ENCODE peak calls at places on chromosomes 12 and 14, in nine cellular contexts. N, H, U, Z, V, T, W, A and M are unnamed samples.

GRCh38 chr12:124332068-124332672 is 37.3 kb downstream of the RFLNA start:
- DNase-seq in W (no peak), H (no peak), Z (no peak), V (no peak), A (no peak), T (no peak), U (no peak), N (no peak), M (no peak)

GRCh38 chr14:57380935-57381334 is 9.5 kb upstream of the NAA30 start:
- DNase-seq in N (no peak), H (no peak), Z (no peak), A (no peak), U (no peak), T (no peak), W (no peak), V (no peak), M (no peak)

GRCh38 chr12:80273144-80273543 is 170.9 kb upstream of the PTPRQ start:
- DNase-seq in H (no peak), V (no peak), A (no peak), N (no peak), T (no peak), U (no peak), W (no peak), Z (no peak), M (no peak)

GRCh38 chr14:23056956-23057756 is at the start of gene CDH24:
- DNase-seq in H (peak), A (no peak), N (peak), V (peak), U (no peak), W (peak), T (peak), Z (peak), M (peak)

GRCh38 chr12:110874351-110874750 is 27.6 kb downstream of the CCDC63 start:
- DNase-seq in A (no peak), V (no peak), N (no peak), U (no peak), W (no peak), H (no peak), Z (no peak), T (no peak), M (no peak)

GRCh38 chr12:87660987-87661769 is 368.0 kb downstream of the C12orf50 start:
- DNase-seq in V (no peak), N (no peak), A (no peak), Z (no peak), U (no peak), W (no peak), H (no peak), T (no peak), M (no peak)

GRCh38 chr12:1800646-1801284 is 19.6 kb upstream of the LRTM2 start:
- DNase-seq in Z (peak), T (no peak), N (peak), H (no peak), A (peak), W (peak), V (no peak), U (no peak), M (no peak)

GRCh38 chr12:68733661-68734071 is 12.3 kb upstream of the SLC35E3 start:
- DNase-seq in W (no peak), U (no peak), H (no peak), A (no peak), Z (no peak), T (no peak), N (no peak), V (peak), M (no peak)

GRCh38 chr12:98320026-98320425 is 195.4 kb upstream of the TMPO start:
- DNase-seq in N (no peak), W (no peak), Z (no peak), U (no peak), T (no peak), V (no peak), H (no peak), A (no peak), M (no peak)

GRCh38 chr14:104109121-104109541 is 23.6 kb downstream of the ASPG start:
- DNase-seq in A (no peak), V (no peak), Z (no peak), T (no peak), W (peak), U (no peak), N (no peak), H (no peak), M (no peak)

GRCh38 chr12:124680863-124681778 is 113.7 kb upstream of the NCOR2 start:
- DNase-seq in N (peak), W (no peak), V (peak), H (no peak), T (no peak), A (peak), U (no peak), Z (no peak), M (peak)

GRCh38 chr12:45290218-45290609 is 74.3 kb downstream of the ANO6 start:
- DNase-seq in A (no peak), V (peak), N (no peak), W (no peak), Z (no peak), H (no peak), U (no peak), T (no peak), M (no peak)

GRCh38 chr12:6962285-6963015 is 8.0 kb downstream of the PHB2 start:
- DNase-seq in N (no peak), T (no peak), U (no peak), V (no peak), H (no peak), Z (no peak), W (peak), A (no peak), M (peak)

GRCh38 chr12:69996722-69997121 is 171.7 kb downstream of the MYRFL start:
- DNase-seq in U (no peak), W (no peak), V (no peak), H (no peak), A (no peak), T (no peak), N (no peak), Z (no peak), M (no peak)

GRCh38 chr12:96534339-96534738 is 45.0 kb downstream of the CFAP54 start:
- DNase-seq in H (no peak), A (peak), W (no peak), T (no peak), Z (no peak), N (no peak), V (no peak), U (no peak), M (no peak)

GRCh38 chr12:31736472-31736871 is 7.7 kb upstream of the AMN1 start:
- DNase-seq in U (no peak), W (no peak), A (no peak), T (peak), H (peak), Z (peak), V (peak), N (no peak), M (no peak)

GRCh38 chr14:54637829-54638446 is 71.0 kb downstream of the SAMD4A start:
- DNase-seq in H (no peak), U (no peak), W (no peak), N (no peak), V (peak), A (no peak), T (no peak), Z (no peak), M (no peak)

GRCh38 chr12:18799561-18799960 is 61.6 kb downstream of the CAPZA3 start:
- DNase-seq in H (no peak), U (no peak), T (no peak), N (no peak), Z (no peak), A (no peak), W (no peak), V (peak), M (no peak)

GRCh38 chr12:6533653-6534157 is 612 bp upstream of the GAPDH start:
- DNase-seq in Z (peak), A (peak), W (peak), V (peak), N (no peak), U (peak), T (no peak), H (peak), M (no peak)

GRCh38 chr12:45727994-45728624 is 1.4 kb upstream of the ARID2 start:
- DNase-seq in W (no peak), N (no peak), U (peak), V (no peak), A (no peak), Z (no peak), T (no peak), H (no peak), M (no peak)

GRCh38 chr12:57872362-57872761 is 25.8 kb upstream of the CTDSP2 start:
- DNase-seq in Z (no peak), W (no peak), H (no peak), T (no peak), A (no peak), N (no peak), V (no peak), U (no peak), M (no peak)

GRCh38 chr12:20444595-20445170 is 76.3 kb downstream of the PDE3A start:
- DNase-seq in W (no peak), A (no peak), U (no peak), N (no peak), V (no peak), T (no peak), H (no peak), Z (no peak), M (no peak)

GRCh38 chr14:98689936-98690335 is 582.1 kb downstream of the BCL11B start:
- DNase-seq in A (no peak), H (no peak), U (no peak), T (no peak), W (no peak), N (no peak), Z (no peak), V (no peak), M (no peak)

GRCh38 chr14:49634547-49635334 is at the start of gene DNAAF2:
- DNase-seq in W (peak), U (peak), H (peak), A (peak), V (peak), Z (peak), N (no peak), T (peak), M (peak)

GRCh38 chr14:30016025-30016424 is 88.4 kb upstream of the PRKD1 start:
- DNase-seq in W (no peak), U (no peak), A (no peak), H (no peak), Z (no peak), V (no peak), N (no peak), T (no peak), M (no peak)

GRCh38 chr14:80047761-80048160 is 163.5 kb downstream of the DIO2 start:
- DNase-seq in N (no peak), W (no peak), A (no peak), T (no peak), Z (no peak), H (no peak), U (no peak), V (peak), M (no peak)

GRCh38 chr12:5442251-5443006 is 10.5 kb downstream of the NTF3 start:
- DNase-seq in V (peak), A (peak), H (no peak), T (no peak), U (peak), Z (no peak), N (no peak), W (no peak), M (peak)

GRCh38 chr12:8996682-8997405 is 7.5 kb downstream of the KLRG1 start:
- DNase-seq in V (peak), H (peak), T (no peak), A (no peak), Z (peak), W (no peak), U (no peak), N (no peak), M (peak)

GRCh38 chr12:89470741-89471504 is 53.7 kb downstream of the GALNT4 start:
- DNase-seq in T (no peak), U (no peak), H (no peak), V (peak), N (no peak), W (no peak), A (peak), Z (peak), M (peak)

GRCh38 chr14:61147898-61148549 is 133.1 kb downstream of the TMEM30B start:
- DNase-seq in V (peak), T (no peak), N (peak), Z (no peak), U (peak), W (no peak), H (no peak), A (peak), M (no peak)

GRCh38 chr14:85475113-85475512 is 54.8 kb upstream of the FLRT2 start:
- DNase-seq in H (no peak), N (no peak), A (no peak), V (peak), Z (no peak), T (no peak), U (no peak), W (no peak), M (no peak)

GRCh38 chr12:49548822-49549648 is 10.2 kb downstream of the KCNH3 start:
- DNase-seq in Z (no peak), U (peak), A (no peak), V (no peak), T (no peak), H (no peak), N (no peak), W (peak), M (no peak)

GRCh38 chr12:104121001-104121400 is 17.0 kb downstream of the NFYB start:
- DNase-seq in N (no peak), W (no peak), A (no peak), V (peak), Z (no peak), U (no peak), H (no peak), T (no peak), M (no peak)

GRCh38 chr12:120453977-120454376 is 7.7 kb downstream of the GATC start:
- DNase-seq in A (peak), H (no peak), Z (peak), T (no peak), N (no peak), V (peak), U (no peak), W (no peak), M (peak)

GRCh38 chr12:122888232-122888752 is 7.6 kb downstream of the VPS37B start:
- DNase-seq in Z (peak), W (peak), U (no peak), A (peak), T (peak), H (peak), N (no peak), V (peak), M (peak)